ENCODE peak calls at places on chromosomes 6 and 20, in six cellular contexts. T is uterus, V is EL, B is fibroblast of mammary gland, O is activated T-helper 1 cell treated with Interleukin-2 at 50 U/mL for 16 hours, L is T-cell. N is an unnamed sample.
A peak's percentile ranks its signal among the peaks of the same experiment; 100 is the strongest.

GRCh38 chr20:31394900-31395299 is 4.5 kb upstream of the DEFB119 start:
- DNase-seq in T (no peak), V (no peak), L (no peak), B (no peak), O (no peak), N (no peak)

GRCh38 chr6:127266892-127267741 is 453 bp downstream of the RNF146 start:
- DNase-seq in T (peak; percentile 40), L (peak; percentile 2), B (peak; percentile 37), V (peak; percentile 62), O (peak; percentile 36), N (peak; percentile 17)

GRCh38 chr20:42978184-42978974 is 211.3 kb downstream of the PTPRT start:
- DNase-seq in V (no peak), B (no peak), T (no peak), L (no peak), O (no peak), N (no peak)

GRCh38 chr6:153272201-153272980 is 141.3 kb upstream of the RGS17 start:
- DNase-seq in B (no peak), V (no peak), O (no peak), T (no peak), L (no peak), N (no peak)

GRCh38 chr6:15754035-15754705 is 91.3 kb upstream of the DTNBP1 start:
- DNase-seq in T (no peak), B (peak; percentile 78), V (peak; percentile 90), L (no peak), O (no peak), N (peak; percentile 7)

GRCh38 chr6:19415605-19416326 is 421.4 kb upstream of the ID4 start:
- DNase-seq in O (no peak), L (no peak), T (no peak), B (peak; percentile 69), V (peak; percentile 75), N (no peak)

GRCh38 chr20:21436186-21436585 is 38.9 kb upstream of the NKX2-4 start:
- DNase-seq in V (peak; percentile 92), T (no peak), L (no peak), B (peak; percentile 68), O (no peak), N (no peak)

GRCh38 chr6:40796280-40797223 is 209.4 kb upstream of the LRFN2 start:
- DNase-seq in T (no peak), V (peak; percentile 38), L (no peak), O (no peak), B (peak; percentile 7), N (no peak)

GRCh38 chr20:52379723-52380336 is 188.3 kb upstream of the ZFP64 start:
- DNase-seq in L (no peak), O (no peak), T (peak; percentile 16), V (peak; percentile 23), B (peak; percentile 17), N (no peak)

GRCh38 chr6:55925292-55925691 is 49.9 kb upstream of the BMP5 start:
- DNase-seq in V (peak; percentile 78), T (no peak), L (no peak), O (no peak), B (peak; percentile 94), N (no peak)

GRCh38 chr6:31057426-31058003 is 47.2 kb downstream of the MUC22 start:
- DNase-seq in T (no peak), O (no peak), B (peak; percentile 47), V (peak; percentile 81), L (no peak), N (no peak)

GRCh38 chr6:23533311-23533710 is 592.7 kb upstream of the NRSN1 start:
- DNase-seq in V (no peak), T (no peak), O (no peak), B (no peak), L (no peak), N (no peak)

GRCh38 chr20:32411955-32412706 is 54.0 kb downstream of the ASXL1 start:
- DNase-seq in B (no peak), V (peak; percentile 22), L (no peak), T (no peak), O (no peak), N (no peak)

GRCh38 chr6:75932067-75932466 is 140.4 kb downstream of the IMPG1 start:
- DNase-seq in V (peak; percentile 24), O (no peak), T (no peak), L (no peak), B (peak; percentile 16), N (no peak)

GRCh38 chr6:42940493-42941045 is 11.3 kb downstream of the CNPY3 start:
- DNase-seq in L (no peak), V (no peak), O (no peak), T (no peak), B (no peak), N (no peak)

GRCh38 chr20:48965189-48965910 is 43.8 kb downstream of the ARFGEF2 start:
- DNase-seq in L (no peak), B (peak; percentile 11), V (peak; percentile 28), O (no peak), T (no peak), N (no peak)

GRCh38 chr20:50578061-50578777 is 68.0 kb downstream of the PTPN1 start:
- DNase-seq in O (no peak), T (no peak), B (no peak), V (no peak), L (no peak), N (no peak)

GRCh38 chr6:41694815-41695536 is 40.4 kb downstream of the TFEB start:
- DNase-seq in B (peak; percentile 41), O (no peak), T (no peak), L (no peak), V (peak; percentile 33), N (no peak)

GRCh38 chr20:859661-860294 is 26.3 kb downstream of the FAM110A start:
- DNase-seq in L (no peak), V (no peak), O (no peak), T (no peak), B (peak; percentile 3), N (no peak)

GRCh38 chr6:166381733-166382499 is 824 bp downstream of the MPC1 start:
- DNase-seq in T (peak; percentile 41), V (peak; percentile 46), O (peak; percentile 46), L (no peak), B (peak; percentile 51), N (no peak)

GRCh38 chr20:9166153-9166780 is 97.4 kb downstream of the PLCB4 start:
- DNase-seq in B (no peak), O (no peak), L (no peak), V (no peak), T (no peak), N (no peak)

GRCh38 chr6:57177545-57178225 is 5.6 kb downstream of the BAG2 start:
- DNase-seq in B (peak; percentile 64), V (no peak), O (no peak), L (no peak), T (peak; percentile 85), N (no peak)

GRCh38 chr20:7704021-7704420 is 236.2 kb downstream of the HAO1 start:
- DNase-seq in B (no peak), T (no peak), L (no peak), V (no peak), O (no peak), N (no peak)

GRCh38 chr6:157667211-157668033 is 155.6 kb upstream of the SNX9 start:
- DNase-seq in O (peak; percentile 32), V (peak; percentile 79), L (no peak), B (peak; percentile 69), T (peak; percentile 72), N (peak; percentile 20)

GRCh38 chr6:36676142-36677058 is 2.1 kb upstream of the CDKN1A start:
- DNase-seq in T (no peak), V (peak; percentile 33), O (no peak), L (no peak), B (peak; percentile 65), N (no peak)

GRCh38 chr6:167469101-167469500 is 144.2 kb downstream of the TTLL2 start:
- DNase-seq in V (no peak), B (no peak), T (no peak), L (no peak), O (no peak), N (no peak)

GRCh38 chr6:16752206-16752867 is 8.9 kb downstream of the ATXN1 start:
- DNase-seq in L (no peak), V (peak; percentile 89), T (no peak), B (peak; percentile 92), O (no peak), N (no peak)

GRCh38 chr6:113634352-113635163 is 222.6 kb upstream of the MARCKS start:
- DNase-seq in B (peak; percentile 73), V (peak; percentile 72), L (no peak), O (no peak), T (no peak), N (no peak)

GRCh38 chr6:107489636-107490567 is at the start of gene SOBP:
- DNase-seq in V (peak; percentile 52), O (no peak), B (peak; percentile 51), T (peak; percentile 73), L (no peak), N (no peak)

GRCh38 chr6:15430947-15431405 is 185.1 kb downstream of the JARID2 start:
- DNase-seq in V (no peak), L (no peak), O (no peak), B (no peak), T (no peak), N (no peak)

N was measured in CMK.